ENCODE peak calls at places on chromosome 11, in five cellular contexts. One of them, this sample, is unnamed.

GRCh38 chr11:69910519-69911309 is 91.5 kb upstream of the FGF3 start:
- DNase-seq in lung: no peak
- DNase-seq in A549: no peak
- DNase-seq in lower lobe of right lung: peak; percentile 27
- DNase-seq in colonic mucosa: no peak
- DNase-seq in this sample: no peak

GRCh38 chr11:77547863-77548551 is 41.7 kb upstream of the AQP11 start:
- DNase-seq in lower lobe of right lung: no peak
- DNase-seq in A549: peak; percentile 57
- DNase-seq in lung: no peak
- DNase-seq in colonic mucosa: peak; percentile 65
- DNase-seq in this sample: peak; percentile 45

GRCh38 chr11:96287796-96288439 is 55.1 kb downstream of the MAML2 start:
- DNase-seq in lower lobe of right lung: no peak
- DNase-seq in A549: no peak
- DNase-seq in colonic mucosa: no peak
- DNase-seq in lung: no peak
- DNase-seq in this sample: no peak

GRCh38 chr11:35978173-35978572 is 34.3 kb downstream of the LDLRAD3 start:
- DNase-seq in A549: no peak
- DNase-seq in colonic mucosa: no peak
- DNase-seq in lung: no peak
- DNase-seq in lower lobe of right lung: no peak
- DNase-seq in this sample: no peak

GRCh38 chr11:46987183-46987582 is 50.6 kb downstream of the CSTPP1 start:
- DNase-seq in lung: no peak
- DNase-seq in lower lobe of right lung: no peak
- DNase-seq in colonic mucosa: no peak
- DNase-seq in A549: no peak
- DNase-seq in this sample: no peak

GRCh38 chr11:12693485-12694181 is 19.4 kb downstream of the TEAD1 start:
- DNase-seq in A549: peak; percentile 73
- DNase-seq in colonic mucosa: peak; percentile 57
- DNase-seq in lower lobe of right lung: peak; percentile 50
- DNase-seq in lung: no peak
- DNase-seq in this sample: no peak

GRCh38 chr11:103714246-103714645 is 322.2 kb upstream of the DDI1 start:
- DNase-seq in colonic mucosa: no peak
- DNase-seq in lung: no peak
- DNase-seq in lower lobe of right lung: no peak
- DNase-seq in A549: no peak
- DNase-seq in this sample: no peak

GRCh38 chr11:120522021-120522420 is 10.5 kb downstream of the GRIK4 start:
- DNase-seq in colonic mucosa: no peak
- DNase-seq in lower lobe of right lung: peak; percentile 18
- DNase-seq in A549: no peak
- DNase-seq in lung: no peak
- DNase-seq in this sample: no peak

GRCh38 chr11:2772544-2773031 is 72.8 kb upstream of the KCNQ1OT1 start:
- DNase-seq in lung: no peak
- DNase-seq in colonic mucosa: peak; percentile 13
- DNase-seq in lower lobe of right lung: peak; percentile 26
- DNase-seq in A549: no peak
- DNase-seq in this sample: no peak

GRCh38 chr11:1949302-1949701 is 2.2 kb downstream of the MRPL23 start:
- DNase-seq in lung: no peak
- DNase-seq in colonic mucosa: no peak
- DNase-seq in A549: no peak
- DNase-seq in lower lobe of right lung: peak; percentile 7
- DNase-seq in this sample: no peak

GRCh38 chr11:85680897-85681296 is 5.1 kb downstream of the CCDC89 start:
- DNase-seq in A549: no peak
- DNase-seq in lower lobe of right lung: no peak
- DNase-seq in lung: no peak
- DNase-seq in colonic mucosa: no peak
- DNase-seq in this sample: no peak

GRCh38 chr11:98601181-98601773 is 419.5 kb upstream of the CNTN5 start:
- DNase-seq in A549: no peak
- DNase-seq in colonic mucosa: no peak
- DNase-seq in lung: peak; percentile 47
- DNase-seq in lower lobe of right lung: peak; percentile 75
- DNase-seq in this sample: no peak

GRCh38 chr11:64661146-64661545 is 61.9 kb downstream of the NRXN2 start:
- DNase-seq in A549: no peak
- DNase-seq in colonic mucosa: no peak
- DNase-seq in lower lobe of right lung: peak; percentile 31
- DNase-seq in lung: no peak
- DNase-seq in this sample: no peak

GRCh38 chr11:109851780-109852390 is 241.3 kb upstream of the ZC3H12C start:
- DNase-seq in colonic mucosa: no peak
- DNase-seq in A549: no peak
- DNase-seq in lung: no peak
- DNase-seq in lower lobe of right lung: no peak
- DNase-seq in this sample: no peak

GRCh38 chr11:105911454-105911853 is 110.6 kb downstream of the MSANTD4 start:
- DNase-seq in colonic mucosa: no peak
- DNase-seq in lung: no peak
- DNase-seq in lower lobe of right lung: no peak
- DNase-seq in A549: no peak
- DNase-seq in this sample: no peak

GRCh38 chr11:87097582-87097981 is 59.8 kb downstream of the TMEM135 start:
- DNase-seq in lower lobe of right lung: no peak
- DNase-seq in colonic mucosa: peak; percentile 61
- DNase-seq in lung: no peak
- DNase-seq in A549: peak; percentile 50
- DNase-seq in this sample: peak; percentile 25

GRCh38 chr11:95147364-95147905 is 57.8 kb downstream of the ENDOD1 start:
- DNase-seq in A549: peak; percentile 30
- DNase-seq in colonic mucosa: no peak
- DNase-seq in lower lobe of right lung: no peak
- DNase-seq in lung: no peak
- DNase-seq in this sample: no peak

GRCh38 chr11:79237111-79237510 is 203.7 kb downstream of the TENM4 start:
- DNase-seq in A549: no peak
- DNase-seq in lower lobe of right lung: no peak
- DNase-seq in lung: no peak
- DNase-seq in colonic mucosa: no peak
- DNase-seq in this sample: no peak

GRCh38 chr11:76232026-76232665 is 25.8 kb upstream of the WNT11 start:
- DNase-seq in lower lobe of right lung: no peak
- DNase-seq in A549: no peak
- DNase-seq in lung: no peak
- DNase-seq in colonic mucosa: peak; percentile 32
- DNase-seq in this sample: no peak

GRCh38 chr11:108734956-108735559 is 70.2 kb downstream of the DDX10 start:
- DNase-seq in A549: no peak
- DNase-seq in colonic mucosa: no peak
- DNase-seq in lower lobe of right lung: no peak
- DNase-seq in lung: no peak
- DNase-seq in this sample: no peak

GRCh38 chr11:35214792-35215193 is 75.8 kb downstream of the CD44 start:
- DNase-seq in lung: no peak
- DNase-seq in A549: no peak
- DNase-seq in colonic mucosa: no peak
- DNase-seq in lower lobe of right lung: no peak
- DNase-seq in this sample: peak; percentile 61

GRCh38 chr11:32713496-32713895 is 81.0 kb downstream of the CCDC73 start:
- DNase-seq in lower lobe of right lung: no peak
- DNase-seq in lung: no peak
- DNase-seq in colonic mucosa: no peak
- DNase-seq in A549: no peak
- DNase-seq in this sample: no peak

GRCh38 chr11:79697905-79698304 is 257.1 kb upstream of the TENM4 start:
- DNase-seq in lung: no peak
- DNase-seq in lower lobe of right lung: no peak
- DNase-seq in A549: no peak
- DNase-seq in colonic mucosa: no peak
- DNase-seq in this sample: no peak

GRCh38 chr11:57499413-57499982 is 16.0 kb downstream of the SLC43A1 start:
- DNase-seq in A549: peak; percentile 98
- DNase-seq in lung: peak; percentile 96
- DNase-seq in lower lobe of right lung: peak; percentile 95
- DNase-seq in colonic mucosa: peak; percentile 97
- DNase-seq in this sample: peak; percentile 87

DNA sequence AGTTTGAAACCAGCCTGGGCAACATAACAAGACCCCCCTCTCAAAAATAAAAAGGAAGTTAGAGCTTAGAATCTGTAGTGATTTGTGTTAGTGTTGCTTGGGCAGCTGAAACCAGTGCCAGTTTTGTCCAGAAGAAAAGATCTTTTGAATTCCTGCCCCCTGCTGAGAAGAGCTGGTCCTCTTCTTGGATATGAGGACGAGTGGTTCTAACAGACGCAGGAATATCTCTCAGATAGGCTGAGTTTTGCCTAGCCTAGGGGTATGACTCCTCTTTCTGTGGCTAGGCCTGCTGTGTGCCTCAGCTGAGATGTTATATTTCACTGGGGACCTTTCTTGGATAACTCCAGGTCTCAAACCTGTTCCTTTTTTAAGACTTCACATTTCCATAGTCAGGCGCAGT is 102.8 kb downstream of the STIM1 start:
- DNase-seq in A549: no peak
- DNase-seq in lung: no peak
- DNase-seq in colonic mucosa: no peak
- DNase-seq in lower lobe of right lung: no peak
- DNase-seq in this sample: no peak
- H3K4me1 ChIP-seq in A549: peaks cover 39% of the 10 kb centered on the region
- H3K4me1 ChIP-seq in lung: no peaks in the 10 kb centered on the region
- H3K4me1 ChIP-seq in colonic mucosa: no peaks in the 10 kb centered on the region
- H3K4me1 ChIP-seq in lower lobe of right lung: no peaks in the 10 kb centered on the region
- H3K4me1 ChIP-seq in this sample: no peaks in the 10 kb centered on the region

GRCh38 chr11:116505466-116506247 is 267.1 kb downstream of the BUD13 start:
- DNase-seq in colonic mucosa: no peak
- DNase-seq in lower lobe of right lung: no peak
- DNase-seq in A549: no peak
- DNase-seq in lung: no peak
- DNase-seq in this sample: no peak
- H3K27ac ChIP-seq in colonic mucosa: no peak overlapping the region
- H3K27ac ChIP-seq in lower lobe of right lung: no peak overlapping the region
- H3K27ac ChIP-seq in A549: no peak overlapping the region
- H3K27ac ChIP-seq in lung: no peak overlapping the region
- H3K27ac ChIP-seq in this sample: no peak overlapping the region

DNA sequence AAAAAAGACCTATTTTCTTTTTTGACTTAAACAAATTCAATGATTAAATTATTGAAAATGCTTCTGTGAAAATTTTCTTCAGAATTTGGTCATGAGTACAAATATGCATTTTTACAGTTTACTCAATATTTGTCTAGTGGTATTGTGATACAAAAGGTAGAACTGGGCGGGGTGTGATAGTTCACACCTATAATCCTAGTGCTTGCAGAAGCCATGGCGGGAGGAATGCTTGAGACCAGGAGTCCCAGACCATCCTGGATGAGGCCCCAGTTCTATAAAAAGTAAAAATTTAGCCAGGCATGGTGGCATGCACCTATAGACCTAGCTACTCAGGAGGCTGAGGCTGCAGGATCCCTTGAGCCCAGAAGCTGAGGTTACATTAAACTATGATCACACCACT is 90.6 kb downstream of the ARHGAP42 start:
- DNase-seq in lower lobe of right lung: no peak
- DNase-seq in lung: no peak
- DNase-seq in A549: no peak
- DNase-seq in colonic mucosa: peak; percentile 67
- DNase-seq in this sample: no peak
- H3K4me3 ChIP-seq in lower lobe of right lung: no peak overlapping the region
- H3K4me3 ChIP-seq in lung: no peak overlapping the region
- H3K4me3 ChIP-seq in A549: no peak overlapping the region
- H3K4me3 ChIP-seq in colonic mucosa: no peak overlapping the region
- H3K4me3 ChIP-seq in this sample: no peak overlapping the region

GRCh38 chr11:130677486-130678153 is 229.2 kb downstream of the ADAMTS15 start:
- DNase-seq in lower lobe of right lung: no peak
- DNase-seq in colonic mucosa: no peak
- DNase-seq in lung: no peak
- DNase-seq in A549: no peak
- DNase-seq in this sample: peak; percentile 18
- H3K4me1 ChIP-seq in lower lobe of right lung: peaks cover 4% of the 10 kb centered on the region
- H3K4me1 ChIP-seq in colonic mucosa: no peaks in the 10 kb centered on the region
- H3K4me1 ChIP-seq in lung: peaks cover 19% of the 10 kb centered on the region
- H3K4me1 ChIP-seq in A549: no peaks in the 10 kb centered on the region
- H3K4me1 ChIP-seq in this sample: no peaks in the 10 kb centered on the region

GRCh38 chr11:72850832-72851231 is 36.6 kb downstream of the ATG16L2 start:
- DNase-seq in lower lobe of right lung: no peak
- DNase-seq in colonic mucosa: no peak
- DNase-seq in A549: no peak
- DNase-seq in lung: no peak
- DNase-seq in this sample: no peak

GRCh38 chr11:72851726-72852125 is 37.5 kb downstream of the ATG16L2 start:
- DNase-seq in lower lobe of right lung: no peak
- DNase-seq in A549: no peak
- DNase-seq in lung: no peak
- DNase-seq in colonic mucosa: no peak
- DNase-seq in this sample: no peak

GRCh38 chr11:72844356-72844755 is 30.1 kb downstream of the ATG16L2 start:
- DNase-seq in lung: no peak
- DNase-seq in A549: no peak
- DNase-seq in colonic mucosa: no peak
- DNase-seq in lower lobe of right lung: no peak
- DNase-seq in this sample: no peak

DNA sequence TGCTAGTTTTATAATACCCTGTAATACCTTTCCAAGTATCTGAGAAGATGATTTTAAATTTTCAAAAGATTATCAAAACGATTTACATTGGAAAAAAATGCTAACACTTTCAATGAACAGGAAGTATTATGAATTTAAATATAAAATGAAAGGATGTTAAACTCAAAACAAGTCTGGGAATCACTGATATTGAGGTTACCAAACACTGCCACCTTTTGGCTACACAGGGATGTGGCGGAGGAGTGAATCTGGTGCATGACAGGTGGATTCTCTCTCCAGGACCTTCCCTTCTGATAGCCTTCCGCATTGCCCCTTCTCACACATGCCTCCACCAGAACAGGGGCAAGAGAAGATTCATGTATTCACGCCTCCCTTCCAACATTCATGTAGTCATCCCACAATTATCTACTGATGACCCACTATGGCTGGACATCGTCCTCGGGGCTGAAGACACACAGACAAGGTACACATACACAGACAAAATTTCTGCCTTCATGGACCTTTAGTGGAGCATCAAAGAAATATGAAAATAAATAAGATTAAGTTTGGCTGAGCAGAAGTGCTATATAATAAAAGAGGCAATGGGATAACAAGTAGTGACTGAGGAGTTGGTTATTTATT is 34.7 kb downstream of the ATG16L2 start:
- DNase-seq in A549: peak; percentile 54
- DNase-seq in lower lobe of right lung: no peak
- DNase-seq in lung: no peak
- DNase-seq in colonic mucosa: no peak
- DNase-seq in this sample: no peak
- H3K27ac ChIP-seq in A549: no peak overlapping the region
- H3K27ac ChIP-seq in lower lobe of right lung: no peak overlapping the region
- H3K27ac ChIP-seq in lung: no peak overlapping the region
- H3K27ac ChIP-seq in colonic mucosa: no peak overlapping the region
- H3K27ac ChIP-seq in this sample: no peak overlapping the region

This sample was measured in iPS DF 6.9.